ENCODE peak calls at places on chromosomes 1 and 21, in six cellular contexts. One of them, this sample, is unnamed.
A peak's percentile ranks its signal among the peaks of the same experiment; 100 is the strongest.

GRCh38 chr1:193355179-193355578 is 168.8 kb upstream of the B3GALT2 start:
- DNase-seq in mesenchymal stem cell: peak; percentile 36
- DNase-seq in H9: no peak
- DNase-seq in H1: no peak
- DNase-seq in neuronal stem cell: no peak
- DNase-seq in IMR-90: peak; percentile 51
- DNase-seq in this sample: no peak

GRCh38 chr1:11525516-11525915 is 46.6 kb downstream of the DISP3 start:
- DNase-seq in mesenchymal stem cell: no peak
- DNase-seq in H9: no peak
- DNase-seq in H1: no peak
- DNase-seq in neuronal stem cell: no peak
- DNase-seq in IMR-90: no peak
- DNase-seq in this sample: no peak

GRCh38 chr1:171588230-171588629 is 33.8 kb upstream of the MYOCOS start:
- DNase-seq in mesenchymal stem cell: no peak
- DNase-seq in H9: no peak
- DNase-seq in H1: no peak
- DNase-seq in neuronal stem cell: no peak
- DNase-seq in IMR-90: no peak
- DNase-seq in this sample: no peak

GRCh38 chr1:2553871-2554620 is 2.1 kb upstream of the TNFRSF14 start:
- DNase-seq in mesenchymal stem cell: no peak
- DNase-seq in H9: no peak
- DNase-seq in H1: no peak
- DNase-seq in neuronal stem cell: no peak
- DNase-seq in IMR-90: no peak
- DNase-seq in this sample: no peak

GRCh38 chr1:112718691-112719418 is 3.7 kb upstream of the PPM1J start:
- DNase-seq in mesenchymal stem cell: peak; percentile 73
- DNase-seq in H9: peak; percentile 77
- DNase-seq in H1: no peak
- DNase-seq in neuronal stem cell: peak; percentile 64
- DNase-seq in IMR-90: peak; percentile 58
- DNase-seq in this sample: peak; percentile 84

GRCh38 chr21:30146558-30147282 is 19.9 kb downstream of the CLDN17 start:
- DNase-seq in mesenchymal stem cell: no peak
- DNase-seq in H9: no peak
- DNase-seq in H1: no peak
- DNase-seq in neuronal stem cell: no peak
- DNase-seq in IMR-90: no peak
- DNase-seq in this sample: peak; percentile 79

GRCh38 chr1:234655328-234656069 is 45.5 kb upstream of the IRF2BP2 start:
- DNase-seq in mesenchymal stem cell: no peak
- DNase-seq in H9: no peak
- DNase-seq in H1: no peak
- DNase-seq in neuronal stem cell: no peak
- DNase-seq in IMR-90: no peak
- DNase-seq in this sample: no peak

GRCh38 chr1:184482113-184482512 is 95.3 kb downstream of the C1orf21 start:
- DNase-seq in mesenchymal stem cell: peak; percentile 33
- DNase-seq in H9: no peak
- DNase-seq in H1: no peak
- DNase-seq in neuronal stem cell: no peak
- DNase-seq in IMR-90: peak; percentile 44
- DNase-seq in this sample: no peak

GRCh38 chr1:181140398-181140797 is 51.9 kb downstream of the IER5 start:
- DNase-seq in mesenchymal stem cell: no peak
- DNase-seq in H9: no peak
- DNase-seq in H1: no peak
- DNase-seq in neuronal stem cell: no peak
- DNase-seq in IMR-90: no peak
- DNase-seq in this sample: no peak

GRCh38 chr1:167232801-167233200 is 12.1 kb downstream of the POU2F1 start:
- DNase-seq in mesenchymal stem cell: no peak
- DNase-seq in H9: no peak
- DNase-seq in H1: no peak
- DNase-seq in neuronal stem cell: no peak
- DNase-seq in IMR-90: no peak
- DNase-seq in this sample: peak; percentile 28

GRCh38 chr21:39714331-39714730 is 30.7 kb upstream of the IGSF5 start:
- DNase-seq in mesenchymal stem cell: no peak
- DNase-seq in H9: no peak
- DNase-seq in H1: no peak
- DNase-seq in neuronal stem cell: no peak
- DNase-seq in IMR-90: no peak
- DNase-seq in this sample: no peak

GRCh38 chr1:198730952-198731351 is 92.1 kb downstream of the PTPRC start:
- DNase-seq in mesenchymal stem cell: no peak
- DNase-seq in H9: no peak
- DNase-seq in H1: no peak
- DNase-seq in neuronal stem cell: no peak
- DNase-seq in IMR-90: no peak
- DNase-seq in this sample: no peak

GRCh38 chr1:203629509-203630082 is 3.0 kb downstream of the ATP2B4 start:
- DNase-seq in mesenchymal stem cell: peak; percentile 63
- DNase-seq in H9: peak; percentile 54
- DNase-seq in H1: no peak
- DNase-seq in neuronal stem cell: no peak
- DNase-seq in IMR-90: peak; percentile 52
- DNase-seq in this sample: no peak

GRCh38 chr21:42475526-42476492 is 20.2 kb downstream of the RSPH1 start:
- DNase-seq in mesenchymal stem cell: no peak
- DNase-seq in H9: no peak
- DNase-seq in H1: no peak
- DNase-seq in neuronal stem cell: no peak
- DNase-seq in IMR-90: no peak
- DNase-seq in this sample: no peak

GRCh38 chr1:5532811-5533210 is 459.4 kb downstream of the NPHP4 start:
- DNase-seq in mesenchymal stem cell: no peak
- DNase-seq in H9: no peak
- DNase-seq in H1: no peak
- DNase-seq in neuronal stem cell: no peak
- DNase-seq in IMR-90: no peak
- DNase-seq in this sample: no peak

GRCh38 chr1:53291574-53291973 is 36.3 kb downstream of the LRP8 start:
- DNase-seq in mesenchymal stem cell: no peak
- DNase-seq in H9: no peak
- DNase-seq in H1: no peak
- DNase-seq in neuronal stem cell: no peak
- DNase-seq in IMR-90: no peak
- DNase-seq in this sample: no peak

GRCh38 chr1:172898866-172899265 is 151.9 kb downstream of the TNFSF18 start:
- DNase-seq in mesenchymal stem cell: no peak
- DNase-seq in H9: no peak
- DNase-seq in H1: no peak
- DNase-seq in neuronal stem cell: peak; percentile 14
- DNase-seq in IMR-90: peak; percentile 87
- DNase-seq in this sample: no peak

GRCh38 chr1:113307771-113308451 is 82.4 kb upstream of the MAGI3 start:
- DNase-seq in mesenchymal stem cell: peak; percentile 11
- DNase-seq in H9: no peak
- DNase-seq in H1: no peak
- DNase-seq in neuronal stem cell: no peak
- DNase-seq in IMR-90: peak; percentile 28
- DNase-seq in this sample: peak; percentile 69

GRCh38 chr1:200666309-200666708 is 3.4 kb downstream of the DDX59 start:
- DNase-seq in mesenchymal stem cell: no peak
- DNase-seq in H9: no peak
- DNase-seq in H1: no peak
- DNase-seq in neuronal stem cell: no peak
- DNase-seq in IMR-90: no peak
- DNase-seq in this sample: no peak

GRCh38 chr1:12075195-12076114 is 12.4 kb downstream of the TNFRSF8 start:
- DNase-seq in mesenchymal stem cell: peak; percentile 52
- DNase-seq in H9: no peak
- DNase-seq in H1: no peak
- DNase-seq in neuronal stem cell: no peak
- DNase-seq in IMR-90: peak; percentile 94
- DNase-seq in this sample: peak; percentile 32

GRCh38 chr1:244349103-244349531 is 102.6 kb downstream of the ADSS2 start:
- DNase-seq in mesenchymal stem cell: peak; percentile 91
- DNase-seq in H9: peak; percentile 7
- DNase-seq in H1: no peak
- DNase-seq in neuronal stem cell: no peak
- DNase-seq in IMR-90: peak; percentile 91
- DNase-seq in this sample: peak; percentile 85

GRCh38 chr1:99137546-99138206 is 126.6 kb upstream of the PLPPR4 start:
- DNase-seq in mesenchymal stem cell: no peak
- DNase-seq in H9: no peak
- DNase-seq in H1: no peak
- DNase-seq in neuronal stem cell: no peak
- DNase-seq in IMR-90: no peak
- DNase-seq in this sample: no peak

GRCh38 chr1:72283204-72284083 is 1.1 kb upstream of the NEGR1 start:
- DNase-seq in mesenchymal stem cell: peak; percentile 83
- DNase-seq in H9: peak; percentile 41
- DNase-seq in H1: no peak
- DNase-seq in neuronal stem cell: peak; percentile 67
- DNase-seq in IMR-90: peak; percentile 67
- DNase-seq in this sample: peak; percentile 11
- H2AFZ ChIP-seq in mesenchymal stem cell: peak overlapping the region; percentile 95
- H2AFZ ChIP-seq in H9: peak overlapping the region; percentile 17
- H2AFZ ChIP-seq in H1: peak overlapping the region; percentile 93
- H2AFZ ChIP-seq in neuronal stem cell: peak overlapping the region; percentile 95
- H2AFZ ChIP-seq in IMR-90: peak overlapping the region; percentile 96
- H2AFZ ChIP-seq in this sample: peak overlapping the region; percentile 58

GRCh38 chr1:224182866-224183590 is at the start of gene DEGS1:
- DNase-seq in mesenchymal stem cell: peak; percentile 87
- DNase-seq in H9: peak; percentile 92
- DNase-seq in H1: peak; percentile 56
- DNase-seq in neuronal stem cell: peak; percentile 90
- DNase-seq in IMR-90: peak; percentile 73
- DNase-seq in this sample: peak; percentile 80

GRCh38 chr1:224181453-224181810 is 1.6 kb upstream of the DEGS1 start:
- DNase-seq in mesenchymal stem cell: no peak
- DNase-seq in H9: no peak
- DNase-seq in H1: no peak
- DNase-seq in neuronal stem cell: no peak
- DNase-seq in IMR-90: no peak
- DNase-seq in this sample: no peak

GRCh38 chr1:224185208-224185607 is 2.2 kb downstream of the DEGS1 start:
- DNase-seq in mesenchymal stem cell: no peak
- DNase-seq in H9: no peak
- DNase-seq in H1: no peak
- DNase-seq in neuronal stem cell: no peak
- DNase-seq in IMR-90: no peak
- DNase-seq in this sample: no peak

GRCh38 chr1:224182057-224182865 is 779 bp upstream of the DEGS1 start:
- DNase-seq in mesenchymal stem cell: no peak
- DNase-seq in H9: no peak
- DNase-seq in H1: no peak
- DNase-seq in neuronal stem cell: no peak
- DNase-seq in IMR-90: no peak
- DNase-seq in this sample: no peak

DNA sequence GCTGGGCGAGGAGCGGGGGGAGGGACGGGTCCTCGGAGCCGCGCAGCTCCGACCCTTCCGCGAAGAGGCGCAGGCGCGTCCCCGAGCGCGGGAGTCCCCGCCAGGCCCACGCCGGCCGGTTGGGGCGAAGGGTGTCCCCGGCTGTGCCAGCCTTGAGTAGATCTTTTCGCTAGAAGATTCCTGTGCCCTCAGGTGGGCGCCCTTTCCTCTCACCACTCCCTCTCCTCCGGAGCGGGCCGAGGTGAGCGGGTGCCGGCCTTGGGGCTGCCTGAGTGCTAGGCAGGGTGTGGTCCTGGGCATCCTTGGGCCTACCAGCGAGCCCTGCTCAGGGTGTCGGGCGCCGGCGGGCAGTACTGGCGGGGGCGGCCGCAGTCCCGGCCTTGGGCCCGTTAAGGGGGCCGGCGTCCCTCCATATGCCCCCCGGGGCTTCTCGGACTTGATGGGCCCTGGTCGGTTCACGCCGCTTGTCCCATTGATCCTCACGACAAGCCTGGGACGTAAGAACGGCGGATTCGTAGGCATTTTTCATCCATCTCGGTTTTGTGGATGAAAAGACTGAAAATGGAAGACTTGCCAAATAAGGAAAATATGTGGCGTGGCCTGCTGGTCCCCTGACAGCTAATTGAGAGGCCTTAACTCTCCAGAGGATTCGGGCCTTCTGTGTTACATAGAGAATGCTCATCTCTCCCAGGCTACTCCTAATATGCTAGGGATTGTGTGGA is 712 bp downstream of the DEGS1 start:
- DNase-seq in mesenchymal stem cell: peak; percentile 74
- DNase-seq in H9: peak; percentile 60
- DNase-seq in H1: no peak
- DNase-seq in neuronal stem cell: peak; percentile 51
- DNase-seq in IMR-90: peak; percentile 61
- DNase-seq in this sample: peak; percentile 57
- H3K23ac ChIP-seq in mesenchymal stem cell: no peak overlapping the region
- H3K23ac ChIP-seq in H9: no peak overlapping the region
- H3K23ac ChIP-seq in H1: no peak overlapping the region
- H3K23ac ChIP-seq in neuronal stem cell: peak overlapping the region; percentile 96
- H3K23ac ChIP-seq in IMR-90: peak overlapping the region; percentile 79
- H3K23ac ChIP-seq in this sample: no peak overlapping the region

DNA sequence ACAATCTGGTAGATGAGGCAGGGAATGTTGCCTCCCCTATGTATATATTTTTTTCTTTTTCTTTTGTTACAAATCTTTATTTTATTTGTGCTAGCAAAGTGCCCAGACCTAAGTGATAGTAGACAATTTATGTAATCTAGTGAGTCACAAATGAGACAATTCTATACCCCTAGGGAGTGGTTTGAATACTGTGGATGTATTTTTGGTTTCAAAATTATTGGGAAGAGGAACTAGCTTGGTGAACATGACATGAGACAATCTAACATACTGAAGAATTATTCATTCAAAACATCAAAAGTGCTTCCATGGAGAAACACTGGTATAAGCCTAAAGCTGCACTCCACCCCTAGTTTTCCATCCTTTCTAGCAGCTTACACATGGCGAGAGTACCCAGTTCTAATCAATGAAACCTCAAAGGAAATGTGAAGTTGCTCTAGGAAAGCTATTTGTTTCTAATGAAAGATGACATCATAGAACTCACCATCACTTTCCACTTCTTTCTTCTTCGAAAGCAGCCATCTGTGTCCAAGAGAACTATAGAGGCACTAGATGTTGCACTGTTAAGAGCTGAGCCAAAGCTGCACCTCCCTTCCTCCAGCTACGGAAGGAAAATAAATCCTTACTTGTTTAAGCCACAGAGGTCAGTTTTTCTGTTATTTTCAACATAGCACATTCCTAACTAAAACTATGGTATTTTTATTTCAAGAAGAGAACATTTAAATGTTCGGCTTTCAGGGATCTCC is 764.6 kb downstream of the LTN1 start:
- DNase-seq in mesenchymal stem cell: peak; percentile 18
- DNase-seq in H9: no peak
- DNase-seq in H1: no peak
- DNase-seq in neuronal stem cell: no peak
- DNase-seq in IMR-90: peak; percentile 38
- DNase-seq in this sample: no peak
- H2AFZ ChIP-seq in mesenchymal stem cell: no peak overlapping the region
- H2AFZ ChIP-seq in H9: no peak overlapping the region
- H2AFZ ChIP-seq in H1: no peak overlapping the region
- H2AFZ ChIP-seq in neuronal stem cell: no peak overlapping the region
- H2AFZ ChIP-seq in IMR-90: no peak overlapping the region
- H2AFZ ChIP-seq in this sample: no peak overlapping the region

GRCh38 chr1:145716641-145717061 is 2.6 kb upstream of the CD160 start:
- DNase-seq in mesenchymal stem cell: no peak
- DNase-seq in H9: no peak
- DNase-seq in H1: no peak
- DNase-seq in neuronal stem cell: no peak
- DNase-seq in IMR-90: no peak
- DNase-seq in this sample: no peak
- H3K23ac ChIP-seq in mesenchymal stem cell: no peak overlapping the region
- H3K23ac ChIP-seq in H9: no peak overlapping the region
- H3K23ac ChIP-seq in H1: no peak overlapping the region
- H3K23ac ChIP-seq in neuronal stem cell: no peak overlapping the region
- H3K23ac ChIP-seq in IMR-90: peak overlapping the region; percentile 52
- H3K23ac ChIP-seq in this sample: no peak overlapping the region

This sample was measured in trophoblast cell.